ENCODE peak calls at places on chromosomes 13 and 19, in nine cellular contexts. S is activated T-helper 1 cell treated with Interleukin-2 at 50 U/mL for 16 hours, F is progenitor cell of endocrine pancreas, O is T47D, D is foreskin fibroblast, C is A549, B is frontal cortex, I is heart right ventricle, Z is PC-3. U is an unnamed sample.

GRCh38 chr13:39676315-39676876 is 20.9 kb downstream of the COG6 start:
- DNase-seq in S (no peak), F (no peak), O (peak; percentile 9), D (peak; percentile 54), C (peak; percentile 0), B (no peak), I (no peak), Z (peak; percentile 67), U (no peak)

GRCh38 chr13:38348890-38349289 is 761 bp upstream of the UFM1 start:
- DNase-seq in S (no peak), F (no peak), O (no peak), D (no peak), C (peak; percentile 9), B (no peak), I (no peak), Z (peak; percentile 30), U (no peak)

GRCh38 chr19:46411088-46412033 is 2.0 kb downstream of the CCDC8 start:
- DNase-seq in S (no peak), F (no peak), O (no peak), D (no peak), C (no peak), B (no peak), I (no peak), Z (no peak), U (no peak)

GRCh38 chr19:49938662-49939061 is 9.4 kb upstream of the NUP62 start:
- DNase-seq in S (no peak), F (no peak), O (no peak), D (no peak), C (no peak), B (no peak), I (no peak), Z (no peak), U (no peak)

GRCh38 chr13:40503026-40503425 is 163.4 kb downstream of the FOXO1 start:
- DNase-seq in S (no peak), F (no peak), O (no peak), D (peak; percentile 49), C (no peak), B (no peak), I (no peak), Z (no peak), U (no peak)

GRCh38 chr13:110067355-110068175 is 239.4 kb downstream of the COL4A1 start:
- DNase-seq in S (no peak), F (no peak), O (no peak), D (no peak), C (no peak), B (no peak), I (no peak), Z (no peak), U (no peak)

GRCh38 chr19:44792286-44792685 is 14.6 kb downstream of the CBLC start:
- DNase-seq in S (no peak), F (no peak), O (no peak), D (no peak), C (no peak), B (no peak), I (no peak), Z (no peak), U (no peak)

GRCh38 chr19:13181747-13182388 is 31.7 kb downstream of the IER2 start:
- DNase-seq in S (no peak), F (no peak), O (peak; percentile 35), D (peak; percentile 89), C (no peak), B (peak; percentile 52), I (peak; percentile 77), Z (peak; percentile 66), U (peak; percentile 59)